ENCODE peak calls at places on chromosomes 13 and 19, in five cellular contexts. G is ascending aorta, P is fibroblast of pulmonary artery, H is thoracic aorta, K is bronchial epithelial cell. L is an unnamed sample.

GRCh38 chr13:76440568-76440967 is 445.6 kb downstream of the KCTD12 start:
- DNase-seq in G (no peak), P (no peak), H (no peak), K (no peak), L (no peak)

GRCh38 chr19:45104658-45105384 is 11.8 kb downstream of the PPP1R37 start:
- DNase-seq in G (no peak), P (no peak), H (no peak), K (no peak), L (no peak)

GRCh38 chr19:8148410-8149231 is 771 bp downstream of the FBN3 start:
- DNase-seq in G (no peak), P (no peak), H (no peak), K (no peak), L (no peak)

GRCh38 chr13:45133396-45134118 is 13.2 kb downstream of the GTF2F2 start:
- DNase-seq in G (no peak), P (peak), H (no peak), K (no peak), L (no peak)

GRCh38 chr19:1259873-1260748 is 9.0 kb upstream of the CIRBP start:
- DNase-seq in G (no peak), P (no peak), H (no peak), K (peak), L (no peak)

GRCh38 chr19:55160986-55161365 is 3.4 kb upstream of the TNNI3 start:
- DNase-seq in G (no peak), P (no peak), H (no peak), K (no peak), L (no peak)

GRCh38 chr13:84917252-84917878 is 881.9 kb downstream of the SLITRK6 start:
- DNase-seq in G (no peak), P (peak), H (no peak), K (peak), L (no peak)

GRCh38 chr13:38348890-38349289 is 761 bp upstream of the UFM1 start:
- DNase-seq in G (no peak), P (peak), H (no peak), K (peak), L (no peak)

GRCh38 chr19:7783991-7784421 is 21.0 kb downstream of the CLEC4M start:
- DNase-seq in G (no peak), P (peak), H (no peak), K (peak), L (no peak)

GRCh38 chr13:68047889-68048288 is 817.8 kb upstream of the PCDH9 start:
- DNase-seq in G (no peak), P (no peak), H (no peak), K (peak), L (no peak)

GRCh38 chr19:5023128-5023571 is 54.2 kb downstream of the KDM4B start:
- DNase-seq in G (no peak), P (no peak), H (no peak), K (no peak), L (no peak)

GRCh38 chr13:110886475-110887241 is 28.2 kb downstream of the ANKRD10 start:
- DNase-seq in G (no peak), P (no peak), H (no peak), K (no peak), L (no peak)

GRCh38 chr13:103022328-103022727 is 43.9 kb downstream of the SLC10A2 start:
- DNase-seq in G (no peak), P (no peak), H (no peak), K (no peak), L (no peak)

GRCh38 chr13:106619688-106620555 is 52.0 kb upstream of the ARGLU1 start:
- DNase-seq in G (no peak), P (peak), H (no peak), K (peak), L (no peak)

GRCh38 chr19:41939861-41940442 is 11.7 kb upstream of the ERFL start:
- DNase-seq in G (no peak), P (no peak), H (no peak), K (no peak), L (no peak)

GRCh38 chr19:41936961-41937360 is 8.7 kb upstream of the ERFL start:
- DNase-seq in G (no peak), P (no peak), H (no peak), K (no peak), L (no peak)

GRCh38 chr19:41937525-41937924 is 9.3 kb upstream of the ERFL start:
- DNase-seq in G (no peak), P (no peak), H (no peak), K (no peak), L (no peak)

GRCh38 chr19:41936416-41936850 is 8.2 kb upstream of the ERFL start:
- DNase-seq in G (no peak), P (no peak), H (no peak), K (peak), L (no peak)

GRCh38 chr19:41937976-41938375 is 9.7 kb upstream of the ERFL start:
- DNase-seq in G (no peak), P (no peak), H (no peak), K (no peak), L (no peak)
- TF ChIP-seq CTCF in G (no peak), P (no peak), H (no peak), K (no peak), L (no peak)

DNA sequence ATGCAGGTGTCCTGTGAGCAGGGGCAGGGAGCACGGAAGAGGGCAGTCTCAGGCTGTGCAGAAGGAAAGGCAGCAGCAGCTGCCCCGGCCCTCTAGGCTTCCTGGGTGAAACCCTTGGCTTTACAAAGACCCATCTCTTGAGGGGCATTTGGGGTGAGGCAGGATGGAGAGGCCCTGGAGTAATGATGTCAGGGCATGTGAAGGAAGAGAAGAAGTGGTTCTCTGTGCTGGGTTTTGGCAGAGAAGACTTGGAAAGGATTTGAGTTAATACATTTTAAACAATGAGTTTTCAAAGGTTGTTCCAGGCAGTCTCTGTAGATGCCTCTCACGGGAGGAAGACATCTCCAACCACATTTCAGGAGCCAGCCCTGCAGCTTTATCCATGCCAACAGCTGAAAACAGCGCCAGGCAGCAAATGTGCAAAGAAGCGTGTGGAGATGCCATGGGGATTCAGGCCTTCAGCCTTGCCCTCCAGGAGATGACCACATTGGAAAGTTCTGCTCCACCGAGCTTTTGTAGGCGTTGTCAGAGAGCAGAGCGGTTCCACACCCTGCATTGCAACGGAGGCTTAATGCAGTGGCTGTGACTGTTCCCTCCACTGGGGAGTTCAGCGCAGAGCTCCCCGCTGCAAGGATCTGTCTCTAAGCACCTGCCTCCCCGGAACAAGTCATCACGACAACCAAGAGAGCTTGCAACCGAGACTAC is 322.9 kb downstream of the UQCRFS1 start:
- DNase-seq in G (no peak), P (no peak), H (no peak), K (no peak), L (no peak)
- TF ChIP-seq CTCF in G (no peak), P (no peak), H (no peak), K (no peak), L (no peak)

GRCh38 chr13:91155512-91156114 is 191.9 kb upstream of the MIR17HG start:
- DNase-seq in G (no peak), P (no peak), H (no peak), K (peak), L (no peak)

GRCh38 chr13:91154954-91155353 is 192.5 kb upstream of the MIR17HG start:
- DNase-seq in G (no peak), P (no peak), H (no peak), K (no peak), L (no peak)

GRCh38 chr13:91157273-91158014 is 190.0 kb upstream of the MIR17HG start:
- DNase-seq in G (no peak), P (no peak), H (no peak), K (no peak), L (no peak)

GRCh38 chr13:91154553-91154952 is 192.9 kb upstream of the MIR17HG start:
- DNase-seq in G (no peak), P (no peak), H (no peak), K (no peak), L (no peak)

DNA sequence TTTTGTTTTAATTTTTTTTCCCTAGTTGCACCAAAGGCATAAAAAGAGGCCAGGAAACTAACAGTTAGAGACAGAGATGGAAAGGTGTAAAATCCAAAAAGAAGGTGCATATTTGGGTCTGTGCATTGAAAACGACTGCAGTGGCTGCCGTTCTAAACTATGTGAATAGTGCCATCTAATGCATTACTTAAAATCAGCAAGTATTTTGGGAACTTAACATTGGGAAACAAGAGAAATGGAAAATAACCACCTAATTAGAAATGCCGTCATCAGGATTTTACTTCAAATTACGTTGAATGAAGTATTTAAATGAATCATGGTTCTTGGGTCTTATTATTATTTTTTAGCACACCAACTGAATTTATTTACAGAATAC is 189.5 kb upstream of the MIR17HG start:
- DNase-seq in G (no peak), P (peak), H (no peak), K (no peak), L (no peak)
- TF ChIP-seq CTCF in G (no peak), P (no peak), H (peak), K (no peak), L (no peak)

DNA sequence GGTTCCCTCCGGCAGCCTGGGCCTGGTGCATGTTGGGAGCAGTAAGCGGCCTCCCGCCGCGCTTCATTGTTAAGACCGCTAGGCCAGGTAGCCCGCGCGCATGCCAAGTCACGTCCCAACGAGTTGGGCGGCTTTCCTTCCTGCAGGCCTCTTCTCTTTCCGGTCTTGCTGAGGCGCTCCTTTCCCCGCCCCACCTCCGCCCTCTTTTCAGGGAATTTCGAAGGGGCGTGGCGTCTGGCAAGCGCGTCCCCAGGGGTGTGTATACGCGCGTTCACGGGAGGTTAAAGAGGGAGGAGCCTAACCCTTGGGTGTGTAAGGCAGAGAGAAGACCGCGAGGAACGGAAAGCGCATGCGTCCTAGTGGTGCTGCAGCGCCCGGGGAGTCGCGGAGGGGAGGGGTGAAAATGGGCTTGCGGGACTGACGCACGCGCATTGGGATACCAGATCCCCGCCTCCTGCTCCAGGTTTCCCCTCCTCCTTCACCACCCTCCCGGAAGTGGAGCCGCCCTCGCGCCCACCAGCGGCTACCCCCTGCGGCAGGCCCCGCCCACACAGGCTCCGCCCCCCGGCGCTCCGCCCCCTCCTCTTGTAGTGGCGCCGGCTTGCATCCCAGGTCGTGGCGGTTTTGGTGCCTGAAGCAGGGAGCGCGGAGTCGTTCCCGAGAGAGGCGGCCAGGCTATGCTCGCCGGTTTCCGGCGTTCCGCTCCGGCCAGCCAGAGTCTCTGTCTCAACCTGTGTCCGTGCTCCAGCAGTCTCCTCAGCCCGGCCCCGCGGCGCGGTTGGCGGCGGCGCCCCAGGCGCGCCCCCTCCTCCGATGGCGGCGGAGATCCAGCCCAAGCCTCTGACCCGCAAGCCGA is at the start of gene WDFY2:
- DNase-seq in G (peak), P (peak), H (peak), K (peak), L (peak)
- TF ChIP-seq CTCF in G (peak), P (no peak), H (no peak), K (peak), L (no peak)

L was measured in omental fat pad.